ENCODE peak calls at places on chromosomes 5 and 9, in four cellular contexts. U is retinal pigment epithelial cell, L is AG04450, E is sigmoid colon. J is an unnamed sample.

GRCh38 chr9:98760231-98760630 is 36.1 kb downstream of the ANKS6 start:
- DNase-seq in U (no peak), L (no peak), E (no peak), J (no peak)

GRCh38 chr5:159212667-159213462 is 3.5 kb upstream of the RNF145 start:
- DNase-seq in U (no peak), L (no peak), E (no peak), J (no peak)

GRCh38 chr5:53994148-53994547 is 316.2 kb downstream of the ARL15 start:
- DNase-seq in U (peak), L (peak), E (no peak), J (no peak)

GRCh38 chr5:73540192-73540591 is 25.2 kb downstream of the ANKRA2 start:
- DNase-seq in U (no peak), L (no peak), E (no peak), J (peak)

GRCh38 chr5:31410089-31410488 is 121.8 kb downstream of the DROSHA start:
- DNase-seq in U (peak), L (no peak), E (no peak), J (no peak)

GRCh38 chr5:154418344-154418820 is 27.4 kb upstream of the SAP30L start:
- DNase-seq in U (no peak), L (no peak), E (no peak), J (no peak)

GRCh38 chr5:142192296-142192695 is 83.7 kb downstream of the NDFIP1 start:
- DNase-seq in U (no peak), L (no peak), E (no peak), J (no peak)

GRCh38 chr9:91193658-91194391 is 167.9 kb downstream of the AUH start:
- DNase-seq in U (no peak), L (peak), E (peak), J (no peak)

GRCh38 chr9:137458194-137459146 is 664 bp downstream of the NSMF start:
- DNase-seq in U (no peak), L (no peak), E (peak), J (no peak)

GRCh38 chr9:129109952-129110739 is 447 bp downstream of the CRAT start:
- DNase-seq in U (no peak), L (no peak), E (peak), J (no peak)

GRCh38 chr5:2326603-2327002 is 424.9 kb downstream of the IRX2 start:
- DNase-seq in U (no peak), L (no peak), E (no peak), J (no peak)

GRCh38 chr5:175377816-175378215 is 66.2 kb downstream of the DRD1 start:
- DNase-seq in U (no peak), L (no peak), E (no peak), J (no peak)

GRCh38 chr5:178453224-178453623 is 137.0 kb downstream of the COL23A1 start:
- DNase-seq in U (no peak), L (no peak), E (no peak), J (peak)

GRCh38 chr5:136123236-136123768 is 9.3 kb upstream of the SMAD5 start:
- DNase-seq in U (no peak), L (no peak), E (no peak), J (peak)

GRCh38 chr9:94600258-94600657 is 6.6 kb upstream of the FBP2 start:
- DNase-seq in U (no peak), L (no peak), E (no peak), J (no peak)
- H3K4me3 ChIP-seq in U (no peak), L (no peak), E (no peak), J (no peak)

DNA sequence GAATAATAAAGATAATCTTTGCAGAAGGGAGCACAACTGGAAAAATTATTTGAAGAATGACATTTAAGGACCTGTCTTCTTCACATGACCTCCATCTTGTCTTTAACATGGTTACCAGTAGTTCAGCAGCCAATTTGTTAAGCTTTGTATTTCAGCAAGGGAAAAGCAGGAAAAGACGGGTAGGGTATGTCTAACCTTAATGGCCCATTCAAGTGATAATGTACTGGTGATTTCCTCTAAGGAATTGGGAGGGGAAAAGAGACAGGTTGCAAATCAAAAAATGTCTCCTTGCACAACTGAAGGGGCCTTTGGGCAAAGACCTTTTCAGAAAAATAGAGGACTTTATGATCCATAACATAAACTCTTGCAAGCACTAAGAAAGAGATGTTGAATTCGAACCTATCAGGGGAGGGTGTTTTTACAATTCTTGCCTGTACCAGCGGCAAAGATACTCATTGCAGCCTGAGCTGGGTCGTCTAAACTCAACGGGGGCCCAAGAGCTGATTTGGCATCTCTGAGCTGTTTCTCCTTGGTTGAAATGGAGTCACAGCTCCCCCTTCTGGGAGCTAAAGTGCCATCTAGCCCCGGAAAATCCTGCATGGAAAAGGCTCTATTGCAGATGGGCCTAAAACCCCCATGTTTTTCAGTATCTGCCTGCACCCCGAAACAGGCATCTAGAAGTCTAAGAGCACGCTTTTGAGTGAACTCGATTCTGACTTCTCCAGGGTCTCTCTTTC is 3.8 kb downstream of the BRINP1 start:
- DNase-seq in U (no peak), L (no peak), E (no peak), J (no peak)
- TF ChIP-seq CTCF in U (peak), L (no peak), E (peak), J (peak)

GRCh38 chr9:121736964-121737462 is 85.6 kb downstream of the DAB2IP start:
- DNase-seq in U (no peak), L (no peak), E (no peak), J (no peak)

GRCh38 chr9:121737481-121737931 is 86.1 kb downstream of the DAB2IP start:
- DNase-seq in U (no peak), L (no peak), E (no peak), J (no peak)

GRCh38 chr9:121739971-121740370 is 88.5 kb downstream of the DAB2IP start:
- DNase-seq in U (no peak), L (no peak), E (no peak), J (no peak)

GRCh38 chr9:121738969-121739368 is 87.5 kb downstream of the DAB2IP start:
- DNase-seq in U (no peak), L (peak), E (no peak), J (no peak)

GRCh38 chr9:121738391-121738790 is 87.0 kb downstream of the DAB2IP start:
- DNase-seq in U (no peak), L (no peak), E (no peak), J (no peak)
- H3K4me3 ChIP-seq in U (no peak), L (no peak), E (no peak), J (no peak)

GRCh38 chr9:107488400-107489143 is 997 bp downstream of the KLF4 start:
- DNase-seq in U (no peak), L (no peak), E (peak), J (no peak)
- TF ChIP-seq CTCF in U (no peak), L (no peak), E (no peak), J (no peak)

GRCh38 chr9:93951655-93952118 is 3.5 kb downstream of the BARX1 start:
- DNase-seq in U (no peak), L (no peak), E (peak), J (no peak)
- H3K4me3 ChIP-seq in U (no peak), L (no peak), E (peak), J (no peak)

DNA sequence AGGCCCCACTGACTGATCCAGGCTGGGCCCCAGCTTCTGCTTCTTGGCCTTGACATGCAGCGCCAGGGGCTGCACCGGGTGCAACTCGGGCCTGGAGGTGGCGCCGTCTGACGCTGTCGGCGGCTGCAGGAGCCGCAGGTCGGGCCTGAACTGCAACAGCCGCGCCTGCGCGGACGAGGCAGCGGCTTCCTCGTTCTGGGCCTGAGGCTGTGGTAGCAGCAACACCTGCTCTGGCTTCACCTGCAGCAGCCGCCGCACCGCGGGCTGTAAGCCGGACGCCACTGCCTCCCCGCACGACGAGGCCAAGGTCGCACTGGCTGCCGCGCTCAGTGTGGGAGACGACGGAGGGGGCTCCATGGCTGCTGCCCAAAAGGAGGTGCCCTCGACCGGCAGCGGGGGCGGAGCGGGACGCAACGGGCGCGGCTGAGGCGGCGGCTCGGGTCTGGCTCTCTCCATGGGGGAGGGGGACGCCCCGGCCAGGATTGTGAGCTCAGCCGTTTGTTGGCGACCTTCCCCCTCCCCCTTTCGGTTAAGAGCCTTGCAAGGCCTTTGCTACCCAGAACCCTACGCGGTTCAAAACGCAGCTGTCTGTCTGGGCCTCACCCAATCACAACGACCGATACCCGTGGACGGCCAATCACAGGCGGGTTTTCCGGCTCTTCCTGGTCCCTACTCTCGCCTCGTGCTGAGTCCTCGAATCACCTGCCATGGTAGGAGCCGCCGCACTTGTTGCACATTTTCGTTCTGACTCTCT is 438 bp downstream of the SOX30 start:
- DNase-seq in U (peak), L (no peak), E (peak), J (no peak)
- TF ChIP-seq CTCF in U (peak), L (peak), E (peak), J (peak)

DNA sequence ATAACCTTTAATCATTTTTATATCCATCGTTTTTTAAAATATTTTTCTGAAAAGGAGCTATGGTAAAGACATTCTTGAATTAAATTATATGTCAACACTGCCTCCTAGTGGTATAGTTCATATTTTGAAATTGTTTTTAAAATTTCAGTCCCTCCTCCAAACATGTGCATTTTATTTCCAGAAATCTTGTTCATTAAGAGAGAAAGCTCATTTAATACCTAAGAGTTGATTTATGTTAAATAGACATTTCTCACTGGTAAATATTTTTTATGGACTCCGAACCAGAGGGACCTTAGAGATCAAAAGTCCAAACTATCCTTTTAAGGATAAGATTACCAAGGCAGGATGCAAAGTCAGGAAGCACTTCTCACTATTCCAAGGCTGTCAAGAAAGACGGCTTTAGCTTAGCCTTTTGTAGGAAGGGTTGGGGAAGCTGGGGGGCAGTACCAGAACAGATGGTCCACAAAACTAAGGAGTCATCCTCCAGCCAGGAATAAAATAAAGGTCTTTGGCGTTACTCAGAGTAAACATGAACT is 21.6 kb downstream of the BHMT start:
- DNase-seq in U (no peak), L (peak), E (no peak), J (no peak)
- H3K4me3 ChIP-seq in U (no peak), L (peak), E (peak), J (peak)